ENCODE peak calls at places on chromosomes 4 and X, in four cellular contexts. Y, H, R and A are unnamed samples.

GRCh38 chr4:105765690-105766407 is 57.3 kb downstream of the GSTCD start:
- DNase-seq in Y (peak), H (peak), R (peak), A (no peak)

GRCh38 chr4:185833055-185833598 is 21.1 kb upstream of the SORBS2 start:
- DNase-seq in Y (no peak), H (peak), R (peak), A (no peak)

GRCh38 chr4:103934178-103934789 is 214.5 kb upstream of the TACR3 start:
- DNase-seq in Y (no peak), H (peak), R (peak), A (peak)

GRCh38 chrX:136209016-136209738 is 42.0 kb downstream of the MAP7D3 start:
- DNase-seq in Y (peak), H (peak), R (peak), A (no peak)

GRCh38 chr4:59655996-59656395 is 1544.1 kb upstream of the ADGRL3 start:
- DNase-seq in Y (peak), H (peak), R (no peak), A (no peak)

GRCh38 chrX:2854918-2855317 is 26.2 kb downstream of the GYG2 start:
- DNase-seq in Y (no peak), H (no peak), R (no peak), A (no peak)

GRCh38 chr4:25112349-25113008 is 47.8 kb downstream of the SEPSECS start:
- DNase-seq in Y (no peak), H (peak), R (no peak), A (no peak)

GRCh38 chr4:101037249-101037648 is 310.1 kb downstream of the PPP3CA start:
- DNase-seq in Y (no peak), H (no peak), R (no peak), A (no peak)

GRCh38 chr4:93764647-93765246 is 63.8 kb upstream of the ATOH1 start:
- DNase-seq in Y (no peak), H (peak), R (peak), A (peak)

GRCh38 chr4:62896721-62897120 is 1512.5 kb downstream of the TECRL start:
- DNase-seq in Y (no peak), H (no peak), R (no peak), A (no peak)

GRCh38 chr4:86155766-86156165 is 204.1 kb downstream of the MAPK10 start:
- DNase-seq in Y (no peak), H (no peak), R (no peak), A (no peak)

GRCh38 chrX:151386838-151387459 is 10.1 kb upstream of the VMA21 start:
- DNase-seq in Y (no peak), H (no peak), R (peak), A (no peak)

GRCh38 chr4:10316851-10317250 is 140.4 kb downstream of the ZNF518B start:
- DNase-seq in Y (no peak), H (no peak), R (no peak), A (no peak)
- H2BK5ac ChIP-seq in Y (no peak), H (no peak), R (no peak), A (no peak)

DNA sequence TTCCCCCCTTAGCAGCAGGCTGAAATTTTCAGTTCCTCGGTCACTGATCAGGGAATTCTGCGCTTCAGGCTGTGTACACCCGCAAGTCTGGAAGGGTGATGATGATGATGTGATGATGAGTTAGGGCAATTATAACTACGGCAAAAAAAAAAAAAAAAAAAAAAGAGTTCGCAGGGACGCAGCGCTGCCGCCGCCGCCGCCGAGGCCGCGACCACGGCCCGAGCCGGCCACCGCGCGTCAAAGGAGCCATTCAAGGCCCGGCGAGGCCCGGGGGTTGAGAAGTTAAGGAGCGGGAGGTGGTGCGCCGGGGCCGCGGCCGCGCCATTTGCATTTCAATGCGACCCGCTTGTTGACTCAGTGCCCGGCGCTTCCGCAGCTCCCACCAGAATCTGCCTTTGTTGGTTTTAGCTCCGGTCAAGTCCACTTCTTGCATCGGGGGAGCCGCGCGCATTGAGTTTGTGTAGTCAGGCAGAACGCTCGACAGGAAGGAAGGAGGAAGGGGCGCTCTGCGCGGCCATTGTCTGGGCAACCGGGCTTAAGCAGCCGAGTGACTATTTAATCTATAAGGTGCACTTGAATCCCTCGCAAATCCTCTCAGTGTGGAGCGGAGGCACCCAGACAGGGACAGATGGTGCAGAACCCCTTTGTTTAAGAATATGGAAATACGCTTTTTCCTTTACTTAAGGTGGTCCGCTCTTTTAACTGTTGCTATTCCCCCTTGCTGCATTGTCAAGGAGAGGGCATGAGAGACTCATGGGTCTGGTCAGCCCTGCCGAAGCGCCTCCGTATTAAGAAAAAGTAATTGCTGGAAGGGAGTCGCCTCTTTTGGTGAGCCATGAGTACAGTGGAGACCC is 109.1 kb downstream of the SPRY1 start:
- DNase-seq in Y (peak), H (peak), R (peak), A (peak)
- H2BK5ac ChIP-seq in Y (peak), H (peak), R (no peak), A (no peak)

DNA sequence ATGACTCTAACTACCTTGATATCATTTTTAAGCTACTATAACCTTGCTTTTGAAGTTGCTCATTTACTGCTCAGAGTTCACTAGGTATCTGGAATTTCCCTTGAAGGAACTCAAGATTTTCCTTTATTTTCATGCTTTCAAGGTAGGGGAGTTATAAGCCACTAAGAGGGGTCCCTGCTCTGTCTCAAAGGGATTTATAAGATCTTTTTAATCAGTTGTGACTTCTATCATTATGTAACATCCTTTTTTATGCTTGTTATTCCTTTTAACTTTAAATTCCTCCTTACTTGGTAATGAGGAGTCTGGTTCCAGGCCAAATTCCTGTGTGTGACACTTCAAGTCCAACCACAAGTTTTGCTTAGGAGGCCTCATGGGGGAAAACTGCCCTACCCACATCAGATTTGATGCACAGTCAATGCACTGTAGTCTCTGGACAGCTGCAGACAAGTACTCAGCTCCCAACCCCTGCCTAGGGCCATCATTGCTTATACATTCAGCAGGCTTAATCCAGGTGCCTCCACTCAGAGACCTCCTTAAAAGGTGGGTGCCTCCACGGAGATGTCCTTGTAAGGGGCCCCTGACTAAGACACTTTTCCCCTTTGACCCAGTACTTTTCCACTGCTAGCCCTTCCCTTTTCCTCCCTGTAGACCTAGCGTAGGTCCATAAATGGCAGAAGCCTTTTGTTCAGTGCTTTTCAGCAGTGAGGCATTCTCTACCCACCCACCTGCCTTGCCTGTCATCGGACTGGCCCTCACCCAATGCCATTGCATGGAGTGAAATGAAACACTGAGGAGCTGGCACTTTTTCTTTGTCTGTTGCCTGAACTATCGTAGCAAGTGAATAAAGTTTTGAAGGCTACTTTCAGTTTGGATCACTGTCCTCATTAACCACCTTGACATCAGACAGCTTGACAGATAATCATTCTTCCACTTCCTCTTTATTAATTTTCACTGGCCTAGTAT is 23.9 kb upstream of the PLK4 start:
- DNase-seq in Y (no peak), H (peak), R (peak), A (peak)
- H2BK5ac ChIP-seq in Y (no peak), H (no peak), R (no peak), A (no peak)

DNA sequence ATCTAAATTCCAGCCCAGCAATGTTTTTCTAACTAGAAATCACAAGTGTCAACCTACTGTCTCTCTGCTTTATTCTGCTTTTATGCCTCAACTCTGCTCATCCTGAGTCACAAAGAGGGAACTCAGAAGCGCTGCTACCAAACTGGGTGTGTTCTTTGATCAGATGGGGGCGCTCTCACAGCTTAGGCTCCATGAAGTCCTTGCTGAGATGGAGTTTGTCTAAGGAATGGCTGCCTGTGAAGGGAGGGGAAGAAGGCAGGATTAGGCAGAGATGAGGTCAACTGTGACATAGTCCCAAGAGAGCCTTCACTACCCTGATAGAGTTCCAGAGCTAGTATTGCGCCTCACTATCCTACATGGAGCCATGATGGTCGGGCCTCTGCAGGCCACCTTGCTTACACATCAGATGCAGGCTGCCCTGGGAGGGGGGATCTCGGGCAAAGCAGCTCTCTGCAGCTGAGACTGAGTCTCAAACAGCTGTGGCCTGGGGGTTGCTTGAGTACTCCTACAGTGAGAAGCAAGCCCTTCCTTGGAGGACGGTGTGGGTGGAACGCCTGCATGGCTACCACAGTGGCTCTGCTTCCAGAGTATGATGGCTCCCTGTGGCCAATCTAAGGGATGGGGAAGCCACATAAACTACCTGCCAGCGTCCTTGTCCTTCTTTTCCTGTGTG is 219.9 kb downstream of the CCNG2 start:
- DNase-seq in Y (peak), H (peak), R (no peak), A (no peak)
- H2BK5ac ChIP-seq in Y (no peak), H (no peak), R (no peak), A (no peak)

GRCh38 chrX:138378876-138379275 is 332.6 kb downstream of the FGF13 start:
- DNase-seq in Y (no peak), H (no peak), R (no peak), A (no peak)
- H2BK5ac ChIP-seq in Y (no peak), H (no peak), R (no peak), A (no peak)

GRCh38 chr4:128524311-128524710 is 236.7 kb upstream of the PGRMC2 start:
- DNase-seq in Y (no peak), H (no peak), R (peak), A (no peak)
- H2BK5ac ChIP-seq in Y (no peak), H (no peak), R (peak), A (no peak)

DNA sequence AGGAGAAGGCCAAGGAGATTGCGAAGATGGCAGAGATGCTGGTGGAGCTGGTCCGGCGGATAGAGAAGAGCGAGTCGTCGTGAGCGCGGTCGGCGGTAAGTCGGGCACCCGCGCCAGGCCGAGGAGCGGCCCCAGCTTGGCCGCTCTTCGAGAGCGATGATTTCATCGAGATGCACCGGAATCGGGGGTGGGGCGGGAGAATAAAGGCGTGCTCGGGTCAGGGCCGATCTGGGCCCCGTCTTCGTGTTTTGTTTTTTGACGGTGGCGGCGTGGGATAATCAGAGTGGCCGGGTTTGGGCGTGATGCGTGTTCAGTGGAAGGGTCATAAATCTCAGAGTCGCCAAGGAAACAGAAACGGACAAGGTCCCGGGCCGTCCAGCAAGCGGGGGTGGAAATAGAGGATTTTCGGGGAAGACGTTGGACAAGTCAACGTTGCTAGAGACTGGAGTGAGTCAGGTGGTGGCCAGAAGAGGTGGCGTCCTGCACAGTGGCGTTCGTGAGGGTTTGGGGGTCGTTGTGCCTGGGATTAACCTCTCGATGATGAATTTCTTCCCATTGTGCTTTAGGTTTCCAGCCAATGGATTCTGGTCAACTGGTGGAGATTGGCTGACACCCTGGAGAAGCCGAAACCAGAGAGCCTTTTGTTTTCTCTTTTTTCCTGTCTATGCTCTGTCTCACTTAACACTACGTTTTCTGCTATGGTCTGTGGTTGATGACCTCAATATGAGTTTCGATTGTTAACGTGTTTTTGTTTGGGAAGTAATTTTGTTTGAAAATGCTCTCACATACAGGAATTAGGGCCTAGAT is 882 bp downstream of the MRFAP1 start:
- DNase-seq in Y (no peak), H (peak), R (peak), A (no peak)
- H2BK5ac ChIP-seq in Y (no peak), H (no peak), R (peak), A (peak)

GRCh38 chrX:53421125-53421524 is 1.3 kb downstream of the SMC1A start:
- DNase-seq in Y (no peak), H (no peak), R (no peak), A (no peak)

GRCh38 chrX:53422915-53423268 is 219 bp downstream of the RIBC1 start:
- DNase-seq in Y (no peak), H (no peak), R (no peak), A (no peak)

GRCh38 chrX:53421772-53422090 is 723 bp downstream of the SMC1A start:
- DNase-seq in Y (no peak), H (no peak), R (no peak), A (no peak)

DNA sequence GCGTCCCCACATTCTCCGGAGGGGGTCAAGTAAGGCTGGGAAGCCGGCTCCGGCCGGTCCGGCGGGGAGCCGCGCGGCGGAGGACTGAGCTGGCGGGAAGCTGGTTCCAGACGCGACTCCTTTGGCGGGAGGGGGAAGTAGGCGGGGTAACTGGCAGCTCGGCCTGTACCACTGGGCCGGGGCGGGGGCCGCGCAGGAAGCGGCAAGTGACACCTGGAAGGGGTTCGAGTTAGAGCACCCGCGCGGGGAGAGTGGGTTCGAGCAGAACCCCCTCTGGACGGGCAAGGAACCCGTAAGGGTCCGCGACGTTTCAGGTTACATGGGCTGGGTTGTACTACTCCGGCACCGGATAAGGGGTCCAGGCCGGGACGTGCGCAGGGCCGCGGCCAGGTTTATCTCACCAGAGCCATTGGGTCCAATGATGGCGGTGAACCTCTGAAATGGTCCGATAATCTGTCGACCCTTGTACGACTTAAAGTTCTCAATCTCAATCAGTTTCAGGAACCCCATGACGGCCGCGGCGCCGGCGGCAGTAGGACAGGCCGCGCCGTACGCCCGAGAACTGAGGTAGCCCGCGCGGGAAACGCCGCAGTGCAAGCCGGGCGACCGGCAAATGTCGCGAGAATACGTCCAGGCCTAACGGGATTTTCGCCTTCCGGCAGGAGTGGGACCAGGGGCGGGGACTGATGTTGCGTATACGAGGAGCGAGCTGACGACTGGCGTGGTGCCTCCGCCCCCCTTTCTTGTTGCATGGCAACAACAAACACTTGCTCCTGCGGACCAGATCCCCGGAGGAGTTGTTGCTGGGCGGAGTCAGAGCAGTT is at the start of the genes RIBC1 and SMC1A:
- DNase-seq in Y (peak), H (peak), R (peak), A (peak)
- H2BK5ac ChIP-seq in Y (no peak), H (no peak), R (peak), A (peak)

GRCh38 chrX:110173192-110174175 is 144.4 kb downstream of the AMMECR1 start:
- DNase-seq in Y (no peak), H (peak), R (peak), A (no peak)
- H2BK5ac ChIP-seq in Y (no peak), H (no peak), R (no peak), A (no peak)

GRCh38 chrX:39771089-39771488 is 326.7 kb downstream of the BCOR start:
- DNase-seq in Y (no peak), H (no peak), R (no peak), A (no peak)
- H2BK5ac ChIP-seq in Y (no peak), H (peak), R (no peak), A (no peak)